ENCODE peak calls at places on chromosome 3, in seven cellular contexts. One of them, this sample, is unnamed.

GRCh38 chr3:115141018-115141757 is 5.9 kb downstream of the ZBTB20 start:
- DNase-seq in coronary artery: no peak
- DNase-seq in aorta: no peak
- DNase-seq in NCI-H510A treated with DMSO at 0.1 percent for 48 hours: no peak
- DNase-seq in spleen: no peak
- DNase-seq in EH: no peak
- DNase-seq in brain microvascular endothelial cell: no peak
- DNase-seq in this sample: no peak

GRCh38 chr3:76011121-76011520 is 225.8 kb upstream of the ZNF717 start:
- DNase-seq in spleen: no peak
- DNase-seq in EH: no peak
- DNase-seq in brain microvascular endothelial cell: no peak
- DNase-seq in aorta: no peak
- DNase-seq in coronary artery: no peak
- DNase-seq in NCI-H510A treated with DMSO at 0.1 percent for 48 hours: no peak
- DNase-seq in this sample: no peak

GRCh38 chr3:183967693-183968092 is 50.0 kb downstream of the ABCC5 start:
- DNase-seq in EH: no peak
- DNase-seq in NCI-H510A treated with DMSO at 0.1 percent for 48 hours: peak; percentile 56
- DNase-seq in aorta: no peak
- DNase-seq in coronary artery: no peak
- DNase-seq in brain microvascular endothelial cell: no peak
- DNase-seq in spleen: no peak
- DNase-seq in this sample: no peak

GRCh38 chr3:170471149-170471548 is 52.5 kb downstream of the CLDN11 start:
- DNase-seq in brain microvascular endothelial cell: no peak
- DNase-seq in spleen: no peak
- DNase-seq in coronary artery: no peak
- DNase-seq in NCI-H510A treated with DMSO at 0.1 percent for 48 hours: no peak
- DNase-seq in aorta: no peak
- DNase-seq in EH: no peak
- DNase-seq in this sample: no peak

GRCh38 chr3:97967966-97968365 is 4.3 kb downstream of the RIOX2 start:
- DNase-seq in NCI-H510A treated with DMSO at 0.1 percent for 48 hours: no peak
- DNase-seq in spleen: no peak
- DNase-seq in EH: no peak
- DNase-seq in aorta: no peak
- DNase-seq in coronary artery: no peak
- DNase-seq in brain microvascular endothelial cell: no peak
- DNase-seq in this sample: no peak

GRCh38 chr3:125028657-125029056 is 27.1 kb downstream of the HEG1 start:
- DNase-seq in coronary artery: no peak
- DNase-seq in spleen: no peak
- DNase-seq in aorta: no peak
- DNase-seq in EH: peak; percentile 37
- DNase-seq in NCI-H510A treated with DMSO at 0.1 percent for 48 hours: no peak
- DNase-seq in brain microvascular endothelial cell: no peak
- DNase-seq in this sample: no peak

GRCh38 chr3:160796813-160797164 is 40.8 kb downstream of the PPM1L start:
- DNase-seq in EH: no peak
- DNase-seq in spleen: no peak
- DNase-seq in coronary artery: no peak
- DNase-seq in NCI-H510A treated with DMSO at 0.1 percent for 48 hours: peak; percentile 73
- DNase-seq in aorta: no peak
- DNase-seq in brain microvascular endothelial cell: no peak
- DNase-seq in this sample: no peak

GRCh38 chr3:195247086-195247862 is 23.7 kb downstream of the XXYLT1 start:
- DNase-seq in NCI-H510A treated with DMSO at 0.1 percent for 48 hours: no peak
- DNase-seq in coronary artery: peak; percentile 65
- DNase-seq in spleen: no peak
- DNase-seq in aorta: peak; percentile 59
- DNase-seq in EH: no peak
- DNase-seq in brain microvascular endothelial cell: no peak
- DNase-seq in this sample: no peak

GRCh38 chr3:81451140-81451539 is 310.3 kb downstream of the GBE1 start:
- DNase-seq in coronary artery: no peak
- DNase-seq in NCI-H510A treated with DMSO at 0.1 percent for 48 hours: peak; percentile 5
- DNase-seq in EH: no peak
- DNase-seq in spleen: no peak
- DNase-seq in aorta: no peak
- DNase-seq in brain microvascular endothelial cell: no peak
- DNase-seq in this sample: no peak

GRCh38 chr3:197440717-197441303 is 115.0 kb downstream of the BDH1 start:
- DNase-seq in EH: no peak
- DNase-seq in brain microvascular endothelial cell: no peak
- DNase-seq in aorta: no peak
- DNase-seq in spleen: no peak
- DNase-seq in NCI-H510A treated with DMSO at 0.1 percent for 48 hours: no peak
- DNase-seq in coronary artery: no peak
- DNase-seq in this sample: no peak

GRCh38 chr3:17631617-17632016 is 110.8 kb downstream of the TBC1D5 start:
- DNase-seq in aorta: no peak
- DNase-seq in coronary artery: no peak
- DNase-seq in spleen: no peak
- DNase-seq in brain microvascular endothelial cell: no peak
- DNase-seq in NCI-H510A treated with DMSO at 0.1 percent for 48 hours: no peak
- DNase-seq in EH: no peak
- DNase-seq in this sample: no peak

GRCh38 chr3:156135921-156136655 is 15.7 kb downstream of the KCNAB1 start:
- DNase-seq in coronary artery: no peak
- DNase-seq in spleen: no peak
- DNase-seq in NCI-H510A treated with DMSO at 0.1 percent for 48 hours: no peak
- DNase-seq in aorta: no peak
- DNase-seq in EH: peak; percentile 7
- DNase-seq in brain microvascular endothelial cell: no peak
- DNase-seq in this sample: no peak

GRCh38 chr3:181210275-181210674 is 220.7 kb upstream of the DNAJC19 start:
- DNase-seq in spleen: no peak
- DNase-seq in EH: no peak
- DNase-seq in NCI-H510A treated with DMSO at 0.1 percent for 48 hours: peak; percentile 40
- DNase-seq in brain microvascular endothelial cell: peak; percentile 3
- DNase-seq in aorta: no peak
- DNase-seq in coronary artery: no peak
- DNase-seq in this sample: no peak

GRCh38 chr3:129971368-129972052 is 3.0 kb upstream of the TRH start:
- DNase-seq in NCI-H510A treated with DMSO at 0.1 percent for 48 hours: peak; percentile 40
- DNase-seq in brain microvascular endothelial cell: no peak
- DNase-seq in aorta: no peak
- DNase-seq in spleen: no peak
- DNase-seq in EH: no peak
- DNase-seq in coronary artery: no peak
- DNase-seq in this sample: no peak

GRCh38 chr3:18301781-18302180 is 123.4 kb downstream of the SATB1 start:
- DNase-seq in NCI-H510A treated with DMSO at 0.1 percent for 48 hours: no peak
- DNase-seq in coronary artery: no peak
- DNase-seq in EH: no peak
- DNase-seq in spleen: no peak
- DNase-seq in aorta: no peak
- DNase-seq in brain microvascular endothelial cell: no peak
- DNase-seq in this sample: no peak

GRCh38 chr3:169699536-169700050 is 36.1 kb upstream of the MECOM start:
- DNase-seq in NCI-H510A treated with DMSO at 0.1 percent for 48 hours: no peak
- DNase-seq in EH: peak; percentile 2
- DNase-seq in coronary artery: peak; percentile 83
- DNase-seq in aorta: no peak
- DNase-seq in spleen: no peak
- DNase-seq in brain microvascular endothelial cell: no peak
- DNase-seq in this sample: peak; percentile 91

GRCh38 chr3:116473602-116474001 is 28.3 kb upstream of the LSAMP start:
- DNase-seq in coronary artery: no peak
- DNase-seq in EH: no peak
- DNase-seq in spleen: no peak
- DNase-seq in brain microvascular endothelial cell: peak; percentile 24
- DNase-seq in aorta: no peak
- DNase-seq in NCI-H510A treated with DMSO at 0.1 percent for 48 hours: peak; percentile 26
- DNase-seq in this sample: no peak

GRCh38 chr3:63048927-63049326 is 173.7 kb upstream of the CADPS start:
- DNase-seq in coronary artery: no peak
- DNase-seq in spleen: no peak
- DNase-seq in NCI-H510A treated with DMSO at 0.1 percent for 48 hours: no peak
- DNase-seq in aorta: no peak
- DNase-seq in EH: no peak
- DNase-seq in brain microvascular endothelial cell: no peak
- DNase-seq in this sample: no peak

GRCh38 chr3:123610331-123610730 is 25.5 kb upstream of the HACD2 start:
- DNase-seq in EH: no peak
- DNase-seq in spleen: no peak
- DNase-seq in coronary artery: no peak
- DNase-seq in aorta: no peak
- DNase-seq in NCI-H510A treated with DMSO at 0.1 percent for 48 hours: no peak
- DNase-seq in brain microvascular endothelial cell: no peak
- DNase-seq in this sample: no peak

GRCh38 chr3:170790591-170790990 is 79.4 kb downstream of the RPL22L1 start:
- DNase-seq in NCI-H510A treated with DMSO at 0.1 percent for 48 hours: no peak
- DNase-seq in spleen: no peak
- DNase-seq in aorta: no peak
- DNase-seq in coronary artery: no peak
- DNase-seq in brain microvascular endothelial cell: no peak
- DNase-seq in EH: no peak
- DNase-seq in this sample: no peak

GRCh38 chr3:154247806-154248480 is 76.3 kb downstream of the DHX36 start:
- DNase-seq in NCI-H510A treated with DMSO at 0.1 percent for 48 hours: no peak
- DNase-seq in aorta: no peak
- DNase-seq in coronary artery: no peak
- DNase-seq in brain microvascular endothelial cell: no peak
- DNase-seq in EH: no peak
- DNase-seq in spleen: no peak
- DNase-seq in this sample: no peak

GRCh38 chr3:177157492-177157891 is 39.8 kb downstream of the TBL1XR1 start:
- DNase-seq in spleen: no peak
- DNase-seq in EH: no peak
- DNase-seq in coronary artery: no peak
- DNase-seq in brain microvascular endothelial cell: no peak
- DNase-seq in aorta: no peak
- DNase-seq in NCI-H510A treated with DMSO at 0.1 percent for 48 hours: no peak
- DNase-seq in this sample: no peak

GRCh38 chr3:111747490-111747889 is 111.6 kb upstream of the PHLDB2 start:
- DNase-seq in brain microvascular endothelial cell: peak; percentile 69
- DNase-seq in NCI-H510A treated with DMSO at 0.1 percent for 48 hours: no peak
- DNase-seq in aorta: no peak
- DNase-seq in EH: peak; percentile 87
- DNase-seq in spleen: no peak
- DNase-seq in coronary artery: no peak
- DNase-seq in this sample: no peak

GRCh38 chr3:149585401-149585726 is 72.5 kb downstream of the WWTR1 start:
- DNase-seq in brain microvascular endothelial cell: no peak
- DNase-seq in aorta: no peak
- DNase-seq in coronary artery: no peak
- DNase-seq in spleen: no peak
- DNase-seq in EH: peak; percentile 14
- DNase-seq in NCI-H510A treated with DMSO at 0.1 percent for 48 hours: no peak
- DNase-seq in this sample: no peak

GRCh38 chr3:84685467-84685866 is 273.3 kb upstream of the CADM2 start:
- DNase-seq in coronary artery: no peak
- DNase-seq in NCI-H510A treated with DMSO at 0.1 percent for 48 hours: no peak
- DNase-seq in aorta: no peak
- DNase-seq in EH: no peak
- DNase-seq in spleen: no peak
- DNase-seq in brain microvascular endothelial cell: no peak
- DNase-seq in this sample: no peak

GRCh38 chr3:133388696-133389095 is 11.2 kb upstream of the BFSP2 start:
- DNase-seq in brain microvascular endothelial cell: no peak
- DNase-seq in EH: no peak
- DNase-seq in aorta: no peak
- DNase-seq in coronary artery: no peak
- DNase-seq in spleen: no peak
- DNase-seq in NCI-H510A treated with DMSO at 0.1 percent for 48 hours: no peak
- DNase-seq in this sample: no peak

GRCh38 chr3:126146034-126146433 is 34.4 kb downstream of the ALDH1L1 start:
- DNase-seq in NCI-H510A treated with DMSO at 0.1 percent for 48 hours: no peak
- DNase-seq in coronary artery: no peak
- DNase-seq in spleen: peak; percentile 46
- DNase-seq in EH: no peak
- DNase-seq in brain microvascular endothelial cell: no peak
- DNase-seq in aorta: peak; percentile 47
- DNase-seq in this sample: peak; percentile 23

GRCh38 chr3:178802993-178803693 is 266.9 kb downstream of the KCNMB2 start:
- DNase-seq in NCI-H510A treated with DMSO at 0.1 percent for 48 hours: peak; percentile 57
- DNase-seq in brain microvascular endothelial cell: no peak
- DNase-seq in aorta: no peak
- DNase-seq in spleen: no peak
- DNase-seq in coronary artery: no peak
- DNase-seq in EH: peak; percentile 33
- DNase-seq in this sample: no peak

GRCh38 chr3:157436583-157437300 is at the start of gene PTX3:
- DNase-seq in coronary artery: peak; percentile 75
- DNase-seq in brain microvascular endothelial cell: peak; percentile 84
- DNase-seq in EH: peak; percentile 80
- DNase-seq in spleen: no peak
- DNase-seq in aorta: no peak
- DNase-seq in NCI-H510A treated with DMSO at 0.1 percent for 48 hours: no peak
- DNase-seq in this sample: no peak

This sample was measured in psoas muscle.